ENCODE peak calls at places on chromosomes 1 and 21, in ten cellular contexts. One of them, this sample, is unnamed.

GRCh38 chr1:26472330-26472900 is at the start of gene HMGN2:
- DNase-seq in GM13976: peak; percentile 89
- DNase-seq in HuH-7: peak; percentile 93
- DNase-seq in RWPE1: peak; percentile 85
- DNase-seq in glutamatergic neuron: peak; percentile 87
- DNase-seq in cardiac septum: peak; percentile 96
- DNase-seq in amniotic stem cell: peak; percentile 76
- DNase-seq in activated CD4-positive, alpha-beta T cell treated with anti-CD3 and anti-CD28 coated beads for 48 hours: peak; percentile 96
- DNase-seq in neuronal stem cell: peak; percentile 87
- DNase-seq in CD4-positive, alpha-beta T cell: peak; percentile 91
- DNase-seq in this sample: peak; percentile 77

GRCh38 chr21:42112857-42113256 is 41.7 kb downstream of the UMODL1 start:
- DNase-seq in HuH-7: no peak
- DNase-seq in amniotic stem cell: peak; percentile 27
- DNase-seq in RWPE1: no peak
- DNase-seq in glutamatergic neuron: no peak
- DNase-seq in neuronal stem cell: no peak
- DNase-seq in activated CD4-positive, alpha-beta T cell treated with anti-CD3 and anti-CD28 coated beads for 48 hours: no peak
- DNase-seq in GM13976: no peak
- DNase-seq in CD4-positive, alpha-beta T cell: no peak
- DNase-seq in cardiac septum: no peak
- DNase-seq in this sample: no peak

GRCh38 chr1:1426496-1426960 is 5.5 kb upstream of the ANKRD65 start:
- DNase-seq in HuH-7: no peak
- DNase-seq in glutamatergic neuron: peak; percentile 20
- DNase-seq in neuronal stem cell: no peak
- DNase-seq in CD4-positive, alpha-beta T cell: no peak
- DNase-seq in RWPE1: no peak
- DNase-seq in GM13976: peak; percentile 35
- DNase-seq in activated CD4-positive, alpha-beta T cell treated with anti-CD3 and anti-CD28 coated beads for 48 hours: no peak
- DNase-seq in cardiac septum: no peak
- DNase-seq in amniotic stem cell: no peak
- DNase-seq in this sample: no peak

GRCh38 chr1:167404161-167404888 is 114.0 kb downstream of the CD247 start:
- DNase-seq in amniotic stem cell: no peak
- DNase-seq in RWPE1: no peak
- DNase-seq in CD4-positive, alpha-beta T cell: no peak
- DNase-seq in cardiac septum: no peak
- DNase-seq in glutamatergic neuron: no peak
- DNase-seq in neuronal stem cell: no peak
- DNase-seq in activated CD4-positive, alpha-beta T cell treated with anti-CD3 and anti-CD28 coated beads for 48 hours: no peak
- DNase-seq in HuH-7: no peak
- DNase-seq in GM13976: no peak
- DNase-seq in this sample: no peak

GRCh38 chr1:162026906-162027305 is 3.2 kb upstream of the OLFML2B start:
- DNase-seq in CD4-positive, alpha-beta T cell: no peak
- DNase-seq in glutamatergic neuron: no peak
- DNase-seq in RWPE1: no peak
- DNase-seq in amniotic stem cell: no peak
- DNase-seq in activated CD4-positive, alpha-beta T cell treated with anti-CD3 and anti-CD28 coated beads for 48 hours: no peak
- DNase-seq in neuronal stem cell: no peak
- DNase-seq in cardiac septum: no peak
- DNase-seq in GM13976: no peak
- DNase-seq in HuH-7: no peak
- DNase-seq in this sample: no peak

GRCh38 chr21:35908311-35909078 is 151.8 kb downstream of the SETD4 start:
- DNase-seq in activated CD4-positive, alpha-beta T cell treated with anti-CD3 and anti-CD28 coated beads for 48 hours: no peak
- DNase-seq in GM13976: no peak
- DNase-seq in CD4-positive, alpha-beta T cell: no peak
- DNase-seq in glutamatergic neuron: no peak
- DNase-seq in amniotic stem cell: no peak
- DNase-seq in cardiac septum: no peak
- DNase-seq in neuronal stem cell: no peak
- DNase-seq in HuH-7: no peak
- DNase-seq in RWPE1: no peak
- DNase-seq in this sample: no peak

GRCh38 chr1:151839457-151840409 is at the start of gene C2CD4D:
- DNase-seq in activated CD4-positive, alpha-beta T cell treated with anti-CD3 and anti-CD28 coated beads for 48 hours: peak; percentile 77
- DNase-seq in cardiac septum: no peak
- DNase-seq in amniotic stem cell: no peak
- DNase-seq in neuronal stem cell: peak; percentile 53
- DNase-seq in HuH-7: no peak
- DNase-seq in CD4-positive, alpha-beta T cell: peak; percentile 60
- DNase-seq in glutamatergic neuron: peak; percentile 58
- DNase-seq in RWPE1: peak; percentile 69
- DNase-seq in GM13976: peak; percentile 85
- DNase-seq in this sample: no peak

GRCh38 chr1:90114521-90115141 is 119.7 kb downstream of the ZNF326 start:
- DNase-seq in RWPE1: peak; percentile 44
- DNase-seq in neuronal stem cell: peak; percentile 48
- DNase-seq in CD4-positive, alpha-beta T cell: no peak
- DNase-seq in GM13976: peak; percentile 18
- DNase-seq in activated CD4-positive, alpha-beta T cell treated with anti-CD3 and anti-CD28 coated beads for 48 hours: no peak
- DNase-seq in HuH-7: peak; percentile 19
- DNase-seq in amniotic stem cell: peak; percentile 6
- DNase-seq in cardiac septum: no peak
- DNase-seq in glutamatergic neuron: no peak
- DNase-seq in this sample: no peak

GRCh38 chr21:28337319-28337718 is 655.4 kb downstream of the LTN1 start:
- DNase-seq in GM13976: no peak
- DNase-seq in CD4-positive, alpha-beta T cell: no peak
- DNase-seq in amniotic stem cell: peak; percentile 58
- DNase-seq in cardiac septum: no peak
- DNase-seq in activated CD4-positive, alpha-beta T cell treated with anti-CD3 and anti-CD28 coated beads for 48 hours: no peak
- DNase-seq in neuronal stem cell: no peak
- DNase-seq in HuH-7: peak; percentile 1
- DNase-seq in RWPE1: peak; percentile 20
- DNase-seq in glutamatergic neuron: no peak
- DNase-seq in this sample: no peak

GRCh38 chr1:53582211-53583020 is 123.2 kb downstream of the DMRTB1 start:
- DNase-seq in amniotic stem cell: no peak
- DNase-seq in neuronal stem cell: no peak
- DNase-seq in GM13976: no peak
- DNase-seq in activated CD4-positive, alpha-beta T cell treated with anti-CD3 and anti-CD28 coated beads for 48 hours: no peak
- DNase-seq in cardiac septum: peak; percentile 57
- DNase-seq in CD4-positive, alpha-beta T cell: no peak
- DNase-seq in glutamatergic neuron: peak; percentile 12
- DNase-seq in HuH-7: no peak
- DNase-seq in RWPE1: no peak
- DNase-seq in this sample: no peak

GRCh38 chr1:48182441-48182840 is 40.1 kb upstream of the SLC5A9 start:
- DNase-seq in activated CD4-positive, alpha-beta T cell treated with anti-CD3 and anti-CD28 coated beads for 48 hours: no peak
- DNase-seq in CD4-positive, alpha-beta T cell: no peak
- DNase-seq in neuronal stem cell: no peak
- DNase-seq in glutamatergic neuron: peak; percentile 18
- DNase-seq in HuH-7: no peak
- DNase-seq in GM13976: no peak
- DNase-seq in cardiac septum: no peak
- DNase-seq in amniotic stem cell: no peak
- DNase-seq in RWPE1: no peak
- DNase-seq in this sample: no peak

GRCh38 chr1:155166373-155167165 is 6.5 kb downstream of the KRTCAP2 start:
- DNase-seq in activated CD4-positive, alpha-beta T cell treated with anti-CD3 and anti-CD28 coated beads for 48 hours: no peak
- DNase-seq in CD4-positive, alpha-beta T cell: no peak
- DNase-seq in neuronal stem cell: peak; percentile 62
- DNase-seq in cardiac septum: no peak
- DNase-seq in GM13976: peak; percentile 28
- DNase-seq in HuH-7: no peak
- DNase-seq in amniotic stem cell: no peak
- DNase-seq in glutamatergic neuron: peak; percentile 64
- DNase-seq in RWPE1: no peak
- DNase-seq in this sample: no peak

GRCh38 chr1:27325286-27325685 is 3.3 kb downstream of the TMEM222 start:
- DNase-seq in GM13976: no peak
- DNase-seq in neuronal stem cell: no peak
- DNase-seq in CD4-positive, alpha-beta T cell: no peak
- DNase-seq in glutamatergic neuron: no peak
- DNase-seq in RWPE1: no peak
- DNase-seq in amniotic stem cell: no peak
- DNase-seq in activated CD4-positive, alpha-beta T cell treated with anti-CD3 and anti-CD28 coated beads for 48 hours: no peak
- DNase-seq in cardiac septum: no peak
- DNase-seq in HuH-7: no peak
- DNase-seq in this sample: no peak

GRCh38 chr1:62295921-62296451 is 23.2 kb downstream of the KANK4 start:
- DNase-seq in activated CD4-positive, alpha-beta T cell treated with anti-CD3 and anti-CD28 coated beads for 48 hours: no peak
- DNase-seq in RWPE1: no peak
- DNase-seq in cardiac septum: no peak
- DNase-seq in amniotic stem cell: peak; percentile 56
- DNase-seq in neuronal stem cell: no peak
- DNase-seq in glutamatergic neuron: no peak
- DNase-seq in HuH-7: no peak
- DNase-seq in CD4-positive, alpha-beta T cell: no peak
- DNase-seq in GM13976: no peak
- DNase-seq in this sample: no peak

GRCh38 chr1:109895720-109896504 is 14.7 kb upstream of the CSF1 start:
- DNase-seq in GM13976: no peak
- DNase-seq in cardiac septum: peak; percentile 91
- DNase-seq in RWPE1: peak; percentile 39
- DNase-seq in CD4-positive, alpha-beta T cell: no peak
- DNase-seq in neuronal stem cell: no peak
- DNase-seq in glutamatergic neuron: no peak
- DNase-seq in activated CD4-positive, alpha-beta T cell treated with anti-CD3 and anti-CD28 coated beads for 48 hours: no peak
- DNase-seq in HuH-7: no peak
- DNase-seq in amniotic stem cell: no peak
- DNase-seq in this sample: no peak

GRCh38 chr1:41503507-41504125 is 19.1 kb upstream of the EDN2 start:
- DNase-seq in HuH-7: peak; percentile 49
- DNase-seq in neuronal stem cell: no peak
- DNase-seq in activated CD4-positive, alpha-beta T cell treated with anti-CD3 and anti-CD28 coated beads for 48 hours: no peak
- DNase-seq in cardiac septum: no peak
- DNase-seq in CD4-positive, alpha-beta T cell: no peak
- DNase-seq in RWPE1: no peak
- DNase-seq in GM13976: no peak
- DNase-seq in amniotic stem cell: no peak
- DNase-seq in glutamatergic neuron: no peak
- DNase-seq in this sample: no peak

GRCh38 chr21:43306911-43307676 is 119.8 kb downstream of the SIK1 start:
- DNase-seq in activated CD4-positive, alpha-beta T cell treated with anti-CD3 and anti-CD28 coated beads for 48 hours: peak; percentile 11
- DNase-seq in RWPE1: peak; percentile 89
- DNase-seq in glutamatergic neuron: peak; percentile 9
- DNase-seq in amniotic stem cell: no peak
- DNase-seq in GM13976: peak; percentile 65
- DNase-seq in cardiac septum: no peak
- DNase-seq in CD4-positive, alpha-beta T cell: no peak
- DNase-seq in HuH-7: no peak
- DNase-seq in neuronal stem cell: no peak
- DNase-seq in this sample: no peak

GRCh38 chr1:63326473-63327380 is 4.4 kb downstream of the FOXD3 start:
- DNase-seq in activated CD4-positive, alpha-beta T cell treated with anti-CD3 and anti-CD28 coated beads for 48 hours: peak; percentile 37
- DNase-seq in GM13976: peak; percentile 31
- DNase-seq in RWPE1: no peak
- DNase-seq in amniotic stem cell: no peak
- DNase-seq in neuronal stem cell: no peak
- DNase-seq in CD4-positive, alpha-beta T cell: no peak
- DNase-seq in glutamatergic neuron: peak; percentile 54
- DNase-seq in cardiac septum: no peak
- DNase-seq in HuH-7: peak; percentile 40
- DNase-seq in this sample: no peak

GRCh38 chr1:74180490-74180889 is 17.5 kb downstream of the LRRIQ3 start:
- DNase-seq in HuH-7: no peak
- DNase-seq in glutamatergic neuron: no peak
- DNase-seq in activated CD4-positive, alpha-beta T cell treated with anti-CD3 and anti-CD28 coated beads for 48 hours: no peak
- DNase-seq in RWPE1: no peak
- DNase-seq in cardiac septum: no peak
- DNase-seq in GM13976: no peak
- DNase-seq in amniotic stem cell: no peak
- DNase-seq in CD4-positive, alpha-beta T cell: no peak
- DNase-seq in neuronal stem cell: no peak
- DNase-seq in this sample: no peak

GRCh38 chr1:209884249-209884648 is 53.8 kb upstream of the SYT14 start:
- DNase-seq in activated CD4-positive, alpha-beta T cell treated with anti-CD3 and anti-CD28 coated beads for 48 hours: peak; percentile 12
- DNase-seq in HuH-7: no peak
- DNase-seq in CD4-positive, alpha-beta T cell: no peak
- DNase-seq in GM13976: no peak
- DNase-seq in glutamatergic neuron: no peak
- DNase-seq in neuronal stem cell: no peak
- DNase-seq in cardiac septum: no peak
- DNase-seq in amniotic stem cell: no peak
- DNase-seq in RWPE1: no peak
- DNase-seq in this sample: no peak

GRCh38 chr1:94707321-94708298 is 112.5 kb upstream of the SLC44A3 start:
- DNase-seq in GM13976: no peak
- DNase-seq in neuronal stem cell: no peak
- DNase-seq in glutamatergic neuron: no peak
- DNase-seq in RWPE1: no peak
- DNase-seq in CD4-positive, alpha-beta T cell: no peak
- DNase-seq in cardiac septum: no peak
- DNase-seq in activated CD4-positive, alpha-beta T cell treated with anti-CD3 and anti-CD28 coated beads for 48 hours: no peak
- DNase-seq in amniotic stem cell: no peak
- DNase-seq in HuH-7: no peak
- DNase-seq in this sample: no peak

GRCh38 chr1:26694185-26694572 is 1.6 kb upstream of the ARID1A start:
- DNase-seq in HuH-7: no peak
- DNase-seq in neuronal stem cell: peak; percentile 50
- DNase-seq in cardiac septum: no peak
- DNase-seq in GM13976: no peak
- DNase-seq in amniotic stem cell: no peak
- DNase-seq in activated CD4-positive, alpha-beta T cell treated with anti-CD3 and anti-CD28 coated beads for 48 hours: no peak
- DNase-seq in CD4-positive, alpha-beta T cell: no peak
- DNase-seq in RWPE1: no peak
- DNase-seq in glutamatergic neuron: no peak
- DNase-seq in this sample: no peak

GRCh38 chr1:153746174-153746573 is 18.3 kb downstream of the INTS3 start:
- DNase-seq in HuH-7: no peak
- DNase-seq in neuronal stem cell: no peak
- DNase-seq in activated CD4-positive, alpha-beta T cell treated with anti-CD3 and anti-CD28 coated beads for 48 hours: no peak
- DNase-seq in cardiac septum: no peak
- DNase-seq in CD4-positive, alpha-beta T cell: no peak
- DNase-seq in amniotic stem cell: no peak
- DNase-seq in glutamatergic neuron: no peak
- DNase-seq in GM13976: no peak
- DNase-seq in RWPE1: no peak
- DNase-seq in this sample: no peak

GRCh38 chr1:59903136-59903754 is 23.3 kb downstream of the CYP2J2 start:
- DNase-seq in CD4-positive, alpha-beta T cell: no peak
- DNase-seq in cardiac septum: no peak
- DNase-seq in amniotic stem cell: no peak
- DNase-seq in glutamatergic neuron: peak; percentile 31
- DNase-seq in neuronal stem cell: peak; percentile 12
- DNase-seq in HuH-7: peak; percentile 27
- DNase-seq in RWPE1: peak; percentile 32
- DNase-seq in activated CD4-positive, alpha-beta T cell treated with anti-CD3 and anti-CD28 coated beads for 48 hours: peak; percentile 30
- DNase-seq in GM13976: peak; percentile 24
- DNase-seq in this sample: no peak

GRCh38 chr1:173861731-173862145 is 6.1 kb downstream of the GAS5 start:
- DNase-seq in HuH-7: no peak
- DNase-seq in glutamatergic neuron: no peak
- DNase-seq in amniotic stem cell: no peak
- DNase-seq in CD4-positive, alpha-beta T cell: no peak
- DNase-seq in cardiac septum: no peak
- DNase-seq in GM13976: no peak
- DNase-seq in activated CD4-positive, alpha-beta T cell treated with anti-CD3 and anti-CD28 coated beads for 48 hours: peak; percentile 43
- DNase-seq in neuronal stem cell: no peak
- DNase-seq in RWPE1: no peak
- DNase-seq in this sample: no peak

GRCh38 chr1:228308628-228309547 is 97.7 kb downstream of the TRIM11 start:
- DNase-seq in CD4-positive, alpha-beta T cell: no peak
- DNase-seq in HuH-7: peak; percentile 62
- DNase-seq in GM13976: peak; percentile 31
- DNase-seq in amniotic stem cell: no peak
- DNase-seq in glutamatergic neuron: no peak
- DNase-seq in cardiac septum: peak; percentile 57
- DNase-seq in neuronal stem cell: no peak
- DNase-seq in activated CD4-positive, alpha-beta T cell treated with anti-CD3 and anti-CD28 coated beads for 48 hours: no peak
- DNase-seq in RWPE1: no peak
- DNase-seq in this sample: peak; percentile 4

GRCh38 chr1:39110325-39110851 is 84.2 kb downstream of the NDUFS5 start:
- DNase-seq in neuronal stem cell: no peak
- DNase-seq in CD4-positive, alpha-beta T cell: no peak
- DNase-seq in activated CD4-positive, alpha-beta T cell treated with anti-CD3 and anti-CD28 coated beads for 48 hours: no peak
- DNase-seq in glutamatergic neuron: no peak
- DNase-seq in GM13976: no peak
- DNase-seq in RWPE1: peak; percentile 53
- DNase-seq in HuH-7: no peak
- DNase-seq in amniotic stem cell: no peak
- DNase-seq in cardiac septum: no peak
- DNase-seq in this sample: no peak

GRCh38 chr1:157409927-157410326 is 142.4 kb downstream of the FCRL5 start:
- DNase-seq in RWPE1: no peak
- DNase-seq in cardiac septum: peak; percentile 71
- DNase-seq in neuronal stem cell: no peak
- DNase-seq in glutamatergic neuron: no peak
- DNase-seq in CD4-positive, alpha-beta T cell: no peak
- DNase-seq in HuH-7: no peak
- DNase-seq in amniotic stem cell: no peak
- DNase-seq in GM13976: no peak
- DNase-seq in activated CD4-positive, alpha-beta T cell treated with anti-CD3 and anti-CD28 coated beads for 48 hours: no peak
- DNase-seq in this sample: no peak